ENCODE peak calls at places on chromosomes 2 and 18, in nine cellular contexts. Z is transverse colon; D is GM23338; O is neuronal stem cell; B is adrenal gland; L is thoracic aorta; F is CD4-positive, alpha-beta memory T cell; H is ovary; E is heart left ventricle. J is an unnamed sample.

GRCh38 chr18:50039736-50040135 is 155.2 kb downstream of the MYO5B start:
- DNase-seq in L (no peak), B (no peak), F (no peak), D (no peak), Z (no peak), O (no peak), E (no peak), H (no peak), J (no peak)

GRCh38 chr2:15365411-15365810 is 195.7 kb downstream of the NBAS start:
- DNase-seq in F (no peak), D (no peak), L (no peak), B (no peak), O (no peak), H (no peak), Z (no peak), E (no peak), J (no peak)

GRCh38 chr2:218396688-218397501 is 2.8 kb upstream of the CTDSP1 start:
- DNase-seq in Z (peak; percentile 85), B (peak; percentile 91), F (peak; percentile 91), E (peak; percentile 92), D (peak; percentile 47), L (no peak), O (peak; percentile 38), H (peak; percentile 80), J (peak; percentile 83)

GRCh38 chr2:236637691-236638569 is 68.3 kb downstream of the ACKR3 start:
- DNase-seq in D (no peak), B (no peak), Z (no peak), F (no peak), H (no peak), E (no peak), L (no peak), O (no peak), J (peak; percentile 18)

GRCh38 chr2:165697727-165698620 is 96.1 kb downstream of the GALNT3 start:
- DNase-seq in O (peak; percentile 9), B (no peak), Z (no peak), E (no peak), H (no peak), D (peak; percentile 54), L (no peak), F (no peak), J (no peak)

GRCh38 chr2:13821255-13821880 is 811.1 kb upstream of the LRATD1 start:
- DNase-seq in O (no peak), E (no peak), Z (no peak), L (no peak), H (no peak), F (no peak), B (no peak), D (no peak), J (no peak)

GRCh38 chr2:191041418-191042161 is 27.6 kb upstream of the STAT1 start:
- DNase-seq in B (no peak), D (peak; percentile 36), Z (peak; percentile 33), F (no peak), O (no peak), H (no peak), L (no peak), E (no peak), J (peak; percentile 68)

GRCh38 chr2:85199692-85200091 is 66.5 kb downstream of the TCF7L1 start:
- DNase-seq in B (peak; percentile 6), E (no peak), O (no peak), L (no peak), H (no peak), D (no peak), Z (no peak), F (no peak), J (no peak)

GRCh38 chr2:176742271-176742670 is 470.3 kb upstream of the HNRNPA3 start:
- DNase-seq in L (no peak), B (no peak), Z (no peak), O (no peak), F (no peak), E (no peak), D (no peak), H (no peak), J (no peak)

GRCh38 chr2:159042115-159042850 is 73.8 kb downstream of the TANC1 start:
- DNase-seq in B (no peak), F (no peak), H (no peak), Z (no peak), E (peak; percentile 70), D (no peak), L (no peak), O (no peak), J (no peak)

GRCh38 chr18:50338122-50338521 is 36.7 kb upstream of the SKA1 start:
- DNase-seq in H (no peak), O (no peak), F (peak; percentile 16), E (no peak), B (no peak), D (no peak), L (no peak), Z (no peak), J (no peak)

GRCh38 chr2:25431604-25432003 is 89.9 kb upstream of the DNMT3A start:
- DNase-seq in L (no peak), E (no peak), H (no peak), F (no peak), B (no peak), Z (peak; percentile 16), D (no peak), O (no peak), J (no peak)

GRCh38 chr2:144426981-144427479 is 92.9 kb downstream of the ZEB2 start:
- DNase-seq in B (peak; percentile 81), O (no peak), F (no peak), E (no peak), D (no peak), H (no peak), L (no peak), Z (no peak), J (peak; percentile 77)

GRCh38 chr2:86044045-86044444 is 61.6 kb downstream of the POLR1A start:
- DNase-seq in E (peak; percentile 23), F (no peak), O (no peak), D (no peak), Z (no peak), H (peak; percentile 24), B (peak; percentile 51), L (no peak), J (no peak)

GRCh38 chr18:35252466-35252865 is 11.6 kb downstream of the ZNF397 start:
- DNase-seq in D (no peak), B (no peak), Z (no peak), H (no peak), E (no peak), F (no peak), L (no peak), O (no peak), J (no peak)

GRCh38 chr18:35253655-35254287 is 12.9 kb downstream of the ZNF397 start:
- DNase-seq in B (no peak), Z (no peak), E (no peak), F (no peak), D (no peak), H (no peak), O (no peak), L (no peak), J (no peak)

GRCh38 chr18:35256947-35257346 is 16.1 kb downstream of the ZNF397 start:
- DNase-seq in O (no peak), F (no peak), B (no peak), E (no peak), H (no peak), D (no peak), L (no peak), Z (no peak), J (no peak)
- H3K36me3 ChIP-seq in O (peaks cover 60% of the 10 kb centered on the region), F (no peaks in the 10 kb centered on the region), B (no peaks in the 10 kb centered on the region), E (peaks cover 72% of the 10 kb centered on the region), H (no peaks in the 10 kb centered on the region), D (peaks cover 8% of the 10 kb centered on the region), L (peaks cover 16% of the 10 kb centered on the region), Z (peaks cover 6% of the 10 kb centered on the region), J (peaks cover 33% of the 10 kb centered on the region)

GRCh38 chr2:224038830-224039079 is 331 bp downstream of the SERPINE2 start:
- DNase-seq in B (no peak), Z (no peak), D (no peak), O (no peak), E (no peak), F (no peak), L (no peak), H (peak; percentile 32), J (no peak)
- H3K4me3 ChIP-seq in B (peak overlapping the region; percentile 7), Z (peak overlapping the region; percentile 55), D (peak overlapping the region; percentile 74), O (peak overlapping the region; percentile 92), E (peak overlapping the region; percentile 71), F (no peak overlapping the region), L (peak overlapping the region; percentile 78), H (peak overlapping the region; percentile 46), J (peak overlapping the region; percentile 99)

GRCh38 chr2:112750560-112750843 is 13.9 kb downstream of the CKAP2L start:
- DNase-seq in B (no peak), D (no peak), E (no peak), Z (no peak), O (no peak), F (no peak), H (no peak), L (no peak), J (no peak)

GRCh38 chr2:112754562-112754961 is 9.8 kb downstream of the CKAP2L start:
- DNase-seq in F (no peak), Z (no peak), E (no peak), H (no peak), O (no peak), D (no peak), L (no peak), B (no peak), J (no peak)

GRCh38 chr2:112751451-112752197 is 12.8 kb downstream of the CKAP2L start:
- DNase-seq in F (no peak), E (no peak), B (no peak), O (no peak), L (no peak), Z (no peak), H (no peak), D (no peak), J (no peak)

GRCh38 chr2:112752667-112753066 is 11.7 kb downstream of the CKAP2L start:
- DNase-seq in D (no peak), B (no peak), O (no peak), H (no peak), F (no peak), Z (no peak), E (no peak), L (no peak), J (no peak)

DNA sequence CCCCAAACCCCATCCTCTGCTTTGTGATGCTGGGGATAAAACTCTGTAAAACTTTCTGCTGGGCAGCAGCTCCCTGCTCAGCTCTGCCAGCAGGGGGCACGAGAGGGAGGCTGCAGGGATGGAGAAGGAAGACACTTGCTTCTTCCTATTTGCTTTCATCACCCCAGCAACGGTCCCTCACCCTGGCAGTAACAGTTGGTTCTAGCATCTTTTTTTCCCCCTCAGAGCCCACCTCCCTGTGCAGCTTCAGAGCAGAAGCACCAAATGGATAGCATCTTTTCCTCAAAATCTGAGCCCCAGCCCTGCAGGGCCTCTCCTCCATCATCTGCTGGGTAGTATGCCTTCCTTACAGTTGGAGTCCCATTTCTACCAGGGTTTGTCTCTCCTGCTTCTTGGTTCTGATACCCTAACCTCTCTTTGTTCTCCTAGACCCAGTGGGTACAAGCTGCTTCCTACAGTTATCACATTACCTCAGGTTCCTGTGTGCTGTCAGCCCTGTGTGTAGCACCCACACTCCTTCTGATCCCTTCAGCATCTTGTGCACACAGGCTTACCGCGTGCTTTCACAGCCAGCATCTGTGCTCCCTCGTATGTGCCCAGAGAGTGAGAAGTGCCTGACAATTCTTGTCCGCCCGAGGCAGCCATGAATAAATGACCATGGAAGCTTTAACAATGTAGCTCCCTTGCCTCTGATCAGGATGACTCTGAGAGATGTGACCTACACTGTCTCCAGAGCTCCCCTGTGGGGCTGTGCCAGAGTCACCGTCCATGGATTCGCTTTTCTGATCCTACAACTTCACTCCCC is 14.5 kb downstream of the CKAP2L start:
- DNase-seq in L (no peak), O (peak; percentile 46), Z (peak; percentile 81), B (peak; percentile 75), F (peak; percentile 77), E (peak; percentile 64), H (peak; percentile 31), D (peak; percentile 87), J (peak; percentile 57)
- H3K36me3 ChIP-seq in L (no peaks in the 10 kb centered on the region), O (peaks cover 95% of the 10 kb centered on the region), Z (no peaks in the 10 kb centered on the region), B (no peaks in the 10 kb centered on the region), F (no peaks in the 10 kb centered on the region), E (no peaks in the 10 kb centered on the region), H (no peaks in the 10 kb centered on the region), D (peaks cover 25% of the 10 kb centered on the region), J (peaks cover 93% of the 10 kb centered on the region)

GRCh38 chr2:37326866-37327634 is 2.4 kb upstream of the PRKD3 start:
- DNase-seq in B (no peak), E (no peak), L (no peak), Z (no peak), D (no peak), H (no peak), F (no peak), O (no peak), J (no peak)
- H3K4me3 ChIP-seq in B (no peak overlapping the region), E (no peak overlapping the region), L (peak overlapping the region; percentile 81), Z (no peak overlapping the region), D (no peak overlapping the region), H (no peak overlapping the region), F (no peak overlapping the region), O (no peak overlapping the region), J (no peak overlapping the region)

J was measured in SJSA1.